ENCODE peak calls at places on chromosomes 2 and 18, in six cellular contexts. T, B, M, L, C and E are unnamed samples.
A peak's percentile ranks its signal among the peaks of the same experiment; 100 is the strongest.

GRCh38 chr18:7598167-7599062 is 31.3 kb downstream of the PTPRM start:
- DNase-seq in T (no peak), B (no peak), M (no peak), L (no peak), C (no peak), E (no peak)

GRCh38 chr2:206616141-206616540 is 26.1 kb upstream of the FAM237A start:
- DNase-seq in T (no peak), B (no peak), M (no peak), L (no peak), C (no peak), E (no peak)

GRCh38 chr2:210323003-210323402 is 8.0 kb upstream of the MYL1 start:
- DNase-seq in T (no peak), B (no peak), M (no peak), L (no peak), C (no peak), E (no peak)

GRCh38 chr18:58572181-58572580 is 56.7 kb downstream of the ALPK2 start:
- DNase-seq in T (peak; percentile 85), B (no peak), M (peak; percentile 95), L (peak; percentile 98), C (no peak), E (no peak)

GRCh38 chr2:166167451-166167850 is 39.6 kb upstream of the SCN1A start:
- DNase-seq in T (no peak), B (no peak), M (no peak), L (no peak), C (no peak), E (no peak)

GRCh38 chr2:199070550-199070949 is 387.2 kb downstream of the SATB2 start:
- DNase-seq in T (no peak), B (no peak), M (no peak), L (no peak), C (no peak), E (no peak)

GRCh38 chr18:62852851-62853250 is 137.5 kb downstream of the PHLPP1 start:
- DNase-seq in T (no peak), B (no peak), M (peak; percentile 45), L (no peak), C (no peak), E (no peak)

GRCh38 chr2:168992591-168993349 is 38.4 kb downstream of the ABCB11 start:
- DNase-seq in T (no peak), B (no peak), M (no peak), L (no peak), C (no peak), E (no peak)

GRCh38 chr2:225582355-225583116 is 183.0 kb downstream of the NYAP2 start:
- DNase-seq in T (no peak), B (no peak), M (no peak), L (no peak), C (no peak), E (no peak)

DNA sequence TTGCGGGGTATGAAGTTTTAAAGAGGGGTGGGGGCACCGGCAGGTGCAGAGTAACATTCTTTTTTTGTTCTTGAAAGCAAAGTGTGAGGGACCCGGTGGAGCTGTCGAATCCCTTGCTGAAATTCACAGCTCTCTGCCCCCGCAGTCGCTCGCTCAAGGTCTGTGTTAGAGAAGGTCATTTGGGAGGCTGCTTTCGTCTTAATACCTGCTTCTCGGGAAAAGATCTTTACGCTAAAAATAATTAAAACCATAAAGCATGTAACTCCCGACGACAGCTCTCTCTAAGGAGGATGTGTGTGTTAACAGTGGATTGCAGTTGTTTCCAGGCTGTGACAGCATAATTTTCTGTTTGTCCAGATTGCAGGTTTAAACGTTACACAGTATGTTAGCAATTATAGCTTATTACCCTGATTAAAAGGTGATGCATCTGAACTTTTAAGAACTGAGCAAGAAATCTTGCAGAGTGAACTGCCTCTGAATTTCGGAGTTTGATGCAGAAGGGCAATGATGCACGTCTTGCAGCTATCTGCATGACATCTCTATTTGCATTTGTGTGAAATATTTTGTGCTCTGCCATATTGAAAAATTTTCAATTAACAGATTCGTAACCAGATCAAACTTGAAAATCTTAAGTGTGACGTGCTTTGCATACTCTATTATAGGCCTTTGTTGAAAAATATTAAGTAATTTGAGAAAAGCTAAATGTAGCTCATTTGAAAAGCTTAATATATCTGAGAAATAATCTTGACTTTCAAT is 952 bp downstream of the RAPGEF4 start:
- DNase-seq in T (no peak), B (no peak), M (no peak), L (no peak), C (no peak), E (no peak)
- H3K4me3 ChIP-seq in T (peak overlapping the region; percentile 49), B (peak overlapping the region; percentile 68), M (peak overlapping the region; percentile 52), L (peak overlapping the region; percentile 54), C (peak overlapping the region; percentile 54), E (peak overlapping the region; percentile 66)

GRCh38 chr2:178910005-178910404 is 102.8 kb upstream of the TTN start:
- DNase-seq in T (no peak), B (no peak), M (no peak), L (no peak), C (no peak), E (no peak)
- H3K4me3 ChIP-seq in T (no peak overlapping the region), B (no peak overlapping the region), M (no peak overlapping the region), L (no peak overlapping the region), C (no peak overlapping the region), E (no peak overlapping the region)

GRCh38 chr2:47769318-47769717 is 13.6 kb upstream of the MSH6 start:
- DNase-seq in T (no peak), B (no peak), M (no peak), L (no peak), C (no peak), E (no peak)

GRCh38 chr2:47767497-47767844 is 15.5 kb upstream of the MSH6 start:
- DNase-seq in T (no peak), B (no peak), M (no peak), L (no peak), C (no peak), E (no peak)

GRCh38 chr2:47772343-47772742 is 10.6 kb upstream of the MSH6 start:
- DNase-seq in T (no peak), B (no peak), M (no peak), L (no peak), C (no peak), E (no peak)

GRCh38 chr2:47771211-47771610 is 11.7 kb upstream of the MSH6 start:
- DNase-seq in T (no peak), B (no peak), M (peak; percentile 98), L (peak; percentile 85), C (no peak), E (no peak)

DNA sequence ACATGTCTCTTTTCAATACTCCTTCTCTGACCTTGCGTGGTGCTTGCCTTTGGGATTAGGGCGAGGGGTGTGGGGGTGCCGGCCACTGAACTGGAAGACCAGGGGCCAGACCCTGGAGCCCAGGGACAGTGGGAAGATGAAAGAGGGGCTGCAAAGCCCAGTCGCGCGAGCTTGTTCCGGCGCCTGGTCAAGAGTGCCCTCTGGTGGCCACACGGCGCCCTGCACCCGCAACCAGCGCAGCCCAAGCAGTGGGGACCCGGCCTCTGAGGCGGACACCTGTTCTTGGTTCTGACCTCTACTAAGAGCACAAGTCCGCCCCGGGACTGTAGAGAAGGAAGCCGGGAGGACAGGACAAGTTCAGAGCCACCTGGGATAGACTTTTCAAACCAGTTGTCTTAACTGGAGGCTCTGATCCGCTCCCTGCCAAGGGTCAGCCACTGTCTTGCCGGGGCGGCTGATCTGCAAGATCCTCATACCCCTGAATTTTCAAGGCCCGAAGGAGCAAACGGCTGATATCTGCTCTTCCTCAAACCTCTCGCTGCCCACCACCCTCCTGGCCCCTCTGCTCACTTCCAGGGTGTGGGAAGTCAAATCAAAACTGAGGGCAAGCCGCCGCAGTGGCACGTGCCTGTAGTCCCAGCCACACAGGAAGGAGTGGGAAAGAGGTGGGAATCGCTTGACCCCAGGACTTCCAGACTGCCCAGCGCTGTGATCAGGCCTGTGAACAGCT is 14.9 kb upstream of the MSH6 start:
- DNase-seq in T (peak; percentile 79), B (peak; percentile 54), M (peak; percentile 21), L (no peak), C (peak; percentile 47), E (no peak)
- H3K4me3 ChIP-seq in T (no peak overlapping the region), B (no peak overlapping the region), M (peak overlapping the region; percentile 20), L (peak overlapping the region; percentile 40), C (no peak overlapping the region), E (no peak overlapping the region)

GRCh38 chr18:54530285-54530684 is 60.8 kb upstream of the DYNAP start:
- DNase-seq in T (no peak), B (no peak), M (no peak), L (no peak), C (no peak), E (no peak)
- H3K4me3 ChIP-seq in T (no peak overlapping the region), B (peak overlapping the region; percentile 55), M (no peak overlapping the region), L (no peak overlapping the region), C (no peak overlapping the region), E (no peak overlapping the region)

GRCh38 chr2:174634130-174635014 is 36.8 kb upstream of the WIPF1 start:
- DNase-seq in T (no peak), B (no peak), M (no peak), L (no peak), C (no peak), E (no peak)
- H3K4me3 ChIP-seq in T (peak overlapping the region; percentile 26), B (no peak overlapping the region), M (peak overlapping the region; percentile 1), L (no peak overlapping the region), C (peak overlapping the region; percentile 37), E (peak overlapping the region; percentile 41)

GRCh38 chr2:40095003-40095402 is 315.9 kb upstream of the THUMPD2 start:
- DNase-seq in T (no peak), B (no peak), M (peak; percentile 73), L (no peak), C (no peak), E (no peak)
- H3K4me3 ChIP-seq in T (no peak overlapping the region), B (no peak overlapping the region), M (no peak overlapping the region), L (no peak overlapping the region), C (no peak overlapping the region), E (no peak overlapping the region)

GRCh38 chr18:68796936-68797690 is 767 bp upstream of the CCDC102B start:
- DNase-seq in T (no peak), B (no peak), M (peak; percentile 78), L (no peak), C (no peak), E (no peak)
- H3K4me3 ChIP-seq in T (no peak overlapping the region), B (no peak overlapping the region), M (no peak overlapping the region), L (no peak overlapping the region), C (no peak overlapping the region), E (no peak overlapping the region)

DNA sequence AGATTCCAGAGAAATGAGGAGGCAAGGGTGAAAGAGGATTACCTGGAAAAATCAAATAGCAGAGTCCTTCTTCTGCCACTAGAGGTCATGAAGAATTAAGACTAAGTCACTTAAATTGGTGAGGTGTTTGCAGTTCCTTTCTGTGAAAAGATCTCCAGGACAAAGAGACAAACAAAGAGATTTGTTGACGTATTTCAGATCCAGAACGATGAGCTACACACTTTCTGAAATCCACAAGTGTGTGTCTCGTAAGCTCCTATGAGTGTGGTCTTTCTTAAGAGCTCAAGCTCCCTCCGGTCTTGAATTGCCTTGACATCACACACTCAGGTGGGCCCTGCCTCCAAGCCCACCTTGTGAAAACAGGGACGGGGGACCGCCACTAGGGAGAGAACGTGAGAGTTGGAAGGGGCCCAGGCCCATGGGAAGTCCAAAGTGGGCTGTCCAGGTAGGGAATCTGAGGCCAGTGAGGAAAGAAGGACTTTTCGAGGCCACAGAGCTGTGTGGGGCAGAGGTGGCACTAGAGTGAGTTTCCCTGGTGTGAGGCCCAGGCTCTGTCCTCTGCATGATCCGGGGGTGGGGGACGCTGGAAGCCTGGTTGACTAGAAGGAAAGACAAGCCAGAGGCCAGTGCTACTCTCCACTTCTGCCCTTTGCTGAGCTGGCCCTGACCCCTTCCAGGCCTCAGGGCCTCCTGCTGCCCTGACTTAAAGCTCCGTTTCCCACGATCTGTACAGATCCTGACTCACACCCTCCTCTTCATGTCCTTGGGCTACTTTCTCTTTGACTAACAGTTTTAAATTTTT is 168.1 kb upstream of the NCK2 start:
- DNase-seq in T (no peak), B (no peak), M (peak; percentile 39), L (no peak), C (no peak), E (no peak)
- H3K4me3 ChIP-seq in T (no peak overlapping the region), B (no peak overlapping the region), M (no peak overlapping the region), L (no peak overlapping the region), C (no peak overlapping the region), E (no peak overlapping the region)